ENCODE peak calls at places on chromosomes 16 and 17, in ten cellular contexts. One of them, this sample, is unnamed.

GRCh38 chr17:20224379-20224778 is 215.2 kb downstream of the SPECC1 start:
- DNase-seq in cardiac muscle cell: no peak
- DNase-seq in adipocyte: no peak
- DNase-seq in cardiac fibroblast: no peak
- DNase-seq in NCI-H774: no peak
- DNase-seq in fibroblast of pulmonary artery: no peak
- DNase-seq in NCI-H2081: no peak
- DNase-seq in H4: no peak
- DNase-seq in NCI-H69: no peak
- DNase-seq in left ventricle myocardium inferior: no peak
- DNase-seq in this sample: no peak

GRCh38 chr16:378821-379182 is 3.0 kb downstream of the PGAP6 start:
- DNase-seq in cardiac muscle cell: no peak
- DNase-seq in adipocyte: no peak
- DNase-seq in cardiac fibroblast: no peak
- DNase-seq in NCI-H774: no peak
- DNase-seq in fibroblast of pulmonary artery: no peak
- DNase-seq in NCI-H2081: no peak
- DNase-seq in H4: no peak
- DNase-seq in NCI-H69: no peak
- DNase-seq in left ventricle myocardium inferior: no peak
- DNase-seq in this sample: no peak

GRCh38 chr17:56130030-56130429 is 23.2 kb upstream of the ANKFN1 start:
- DNase-seq in cardiac muscle cell: no peak
- DNase-seq in adipocyte: no peak
- DNase-seq in cardiac fibroblast: no peak
- DNase-seq in NCI-H774: no peak
- DNase-seq in fibroblast of pulmonary artery: no peak
- DNase-seq in NCI-H2081: no peak
- DNase-seq in H4: no peak
- DNase-seq in NCI-H69: peak; percentile 14
- DNase-seq in left ventricle myocardium inferior: no peak
- DNase-seq in this sample: no peak

GRCh38 chr17:81312624-81313325 is 17.7 kb upstream of the SLC38A10 start:
- DNase-seq in cardiac muscle cell: no peak
- DNase-seq in adipocyte: no peak
- DNase-seq in cardiac fibroblast: no peak
- DNase-seq in NCI-H774: no peak
- DNase-seq in fibroblast of pulmonary artery: no peak
- DNase-seq in NCI-H2081: no peak
- DNase-seq in H4: no peak
- DNase-seq in NCI-H69: no peak
- DNase-seq in left ventricle myocardium inferior: no peak
- DNase-seq in this sample: no peak

GRCh38 chr16:13143551-13143950 is 242.2 kb downstream of the SHISA9 start:
- DNase-seq in cardiac muscle cell: no peak
- DNase-seq in adipocyte: no peak
- DNase-seq in cardiac fibroblast: no peak
- DNase-seq in NCI-H774: no peak
- DNase-seq in fibroblast of pulmonary artery: no peak
- DNase-seq in NCI-H2081: no peak
- DNase-seq in H4: no peak
- DNase-seq in NCI-H69: no peak
- DNase-seq in left ventricle myocardium inferior: no peak
- DNase-seq in this sample: no peak

GRCh38 chr17:2057714-2058520 is 3.0 kb downstream of the HIC1 start:
- DNase-seq in cardiac muscle cell: peak; percentile 62
- DNase-seq in adipocyte: no peak
- DNase-seq in cardiac fibroblast: peak; percentile 46
- DNase-seq in NCI-H774: no peak
- DNase-seq in fibroblast of pulmonary artery: peak; percentile 59
- DNase-seq in NCI-H2081: no peak
- DNase-seq in H4: no peak
- DNase-seq in NCI-H69: no peak
- DNase-seq in left ventricle myocardium inferior: no peak
- DNase-seq in this sample: no peak

GRCh38 chr16:30009085-30009862 is 1.6 kb downstream of the DOC2A start:
- DNase-seq in cardiac muscle cell: no peak
- DNase-seq in adipocyte: no peak
- DNase-seq in cardiac fibroblast: no peak
- DNase-seq in NCI-H774: no peak
- DNase-seq in fibroblast of pulmonary artery: no peak
- DNase-seq in NCI-H2081: no peak
- DNase-seq in H4: no peak
- DNase-seq in NCI-H69: no peak
- DNase-seq in left ventricle myocardium inferior: no peak
- DNase-seq in this sample: no peak

GRCh38 chr17:34241062-34241461 is 14.0 kb upstream of the CCL2 start:
- DNase-seq in cardiac muscle cell: peak; percentile 63
- DNase-seq in adipocyte: peak; percentile 43
- DNase-seq in cardiac fibroblast: peak; percentile 47
- DNase-seq in NCI-H774: no peak
- DNase-seq in fibroblast of pulmonary artery: peak; percentile 55
- DNase-seq in NCI-H2081: no peak
- DNase-seq in H4: no peak
- DNase-seq in NCI-H69: peak; percentile 8
- DNase-seq in left ventricle myocardium inferior: peak; percentile 87
- DNase-seq in this sample: no peak

GRCh38 chr16:4373909-4374742 is 2.5 kb downstream of the VASN start:
- DNase-seq in cardiac muscle cell: peak; percentile 99
- DNase-seq in adipocyte: peak; percentile 95
- DNase-seq in cardiac fibroblast: peak; percentile 99
- DNase-seq in NCI-H774: no peak
- DNase-seq in fibroblast of pulmonary artery: peak; percentile 96
- DNase-seq in NCI-H2081: no peak
- DNase-seq in H4: peak; percentile 76
- DNase-seq in NCI-H69: peak; percentile 51
- DNase-seq in left ventricle myocardium inferior: peak; percentile 68
- DNase-seq in this sample: peak; percentile 88

GRCh38 chr17:73705594-73705993 is 61.3 kb upstream of the SDK2 start:
- DNase-seq in cardiac muscle cell: peak; percentile 43
- DNase-seq in adipocyte: no peak
- DNase-seq in cardiac fibroblast: peak; percentile 13
- DNase-seq in NCI-H774: no peak
- DNase-seq in fibroblast of pulmonary artery: peak; percentile 7
- DNase-seq in NCI-H2081: no peak
- DNase-seq in H4: peak; percentile 72
- DNase-seq in NCI-H69: peak; percentile 38
- DNase-seq in left ventricle myocardium inferior: no peak
- DNase-seq in this sample: peak; percentile 40

GRCh38 chr17:28518132-28518531 is 12.0 kb downstream of the FOXN1 start:
- DNase-seq in cardiac muscle cell: no peak
- DNase-seq in adipocyte: no peak
- DNase-seq in cardiac fibroblast: no peak
- DNase-seq in NCI-H774: no peak
- DNase-seq in fibroblast of pulmonary artery: no peak
- DNase-seq in NCI-H2081: no peak
- DNase-seq in H4: no peak
- DNase-seq in NCI-H69: no peak
- DNase-seq in left ventricle myocardium inferior: no peak
- DNase-seq in this sample: no peak

GRCh38 chr17:21012736-21013135 is 30.1 kb downstream of the USP22 start:
- DNase-seq in cardiac muscle cell: no peak
- DNase-seq in adipocyte: no peak
- DNase-seq in cardiac fibroblast: no peak
- DNase-seq in NCI-H774: no peak
- DNase-seq in fibroblast of pulmonary artery: no peak
- DNase-seq in NCI-H2081: no peak
- DNase-seq in H4: no peak
- DNase-seq in NCI-H69: no peak
- DNase-seq in left ventricle myocardium inferior: no peak
- DNase-seq in this sample: no peak

GRCh38 chr17:34758316-34758715 is 178.9 kb downstream of the TMEM132E start:
- DNase-seq in cardiac muscle cell: no peak
- DNase-seq in adipocyte: no peak
- DNase-seq in cardiac fibroblast: no peak
- DNase-seq in NCI-H774: no peak
- DNase-seq in fibroblast of pulmonary artery: no peak
- DNase-seq in NCI-H2081: no peak
- DNase-seq in H4: no peak
- DNase-seq in NCI-H69: no peak
- DNase-seq in left ventricle myocardium inferior: no peak
- DNase-seq in this sample: no peak

GRCh38 chr16:71629617-71630016 is 3.6 kb downstream of the MARVELD3 start:
- DNase-seq in cardiac muscle cell: no peak
- DNase-seq in adipocyte: no peak
- DNase-seq in cardiac fibroblast: no peak
- DNase-seq in NCI-H774: no peak
- DNase-seq in fibroblast of pulmonary artery: no peak
- DNase-seq in NCI-H2081: peak; percentile 38
- DNase-seq in H4: no peak
- DNase-seq in NCI-H69: peak; percentile 62
- DNase-seq in left ventricle myocardium inferior: no peak
- DNase-seq in this sample: no peak

GRCh38 chr16:50326835-50327465 is 41.8 kb downstream of the BRD7 start:
- DNase-seq in cardiac muscle cell: peak; percentile 37
- DNase-seq in adipocyte: peak; percentile 52
- DNase-seq in cardiac fibroblast: peak; percentile 37
- DNase-seq in NCI-H774: no peak
- DNase-seq in fibroblast of pulmonary artery: peak; percentile 30
- DNase-seq in NCI-H2081: no peak
- DNase-seq in H4: no peak
- DNase-seq in NCI-H69: no peak
- DNase-seq in left ventricle myocardium inferior: no peak
- DNase-seq in this sample: peak; percentile 38

GRCh38 chr17:50272711-50273653 is 1.3 kb upstream of the TMEM92 start:
- DNase-seq in cardiac muscle cell: peak; percentile 64
- DNase-seq in adipocyte: peak; percentile 82
- DNase-seq in cardiac fibroblast: peak; percentile 56
- DNase-seq in NCI-H774: peak; percentile 12
- DNase-seq in fibroblast of pulmonary artery: peak; percentile 53
- DNase-seq in NCI-H2081: peak; percentile 29
- DNase-seq in H4: peak; percentile 43
- DNase-seq in NCI-H69: peak; percentile 71
- DNase-seq in left ventricle myocardium inferior: peak; percentile 58
- DNase-seq in this sample: peak; percentile 58

GRCh38 chr16:25140459-25140858 is 28.9 kb downstream of the LCMT1 start:
- DNase-seq in cardiac muscle cell: no peak
- DNase-seq in adipocyte: no peak
- DNase-seq in cardiac fibroblast: no peak
- DNase-seq in NCI-H774: no peak
- DNase-seq in fibroblast of pulmonary artery: no peak
- DNase-seq in NCI-H2081: no peak
- DNase-seq in H4: no peak
- DNase-seq in NCI-H69: no peak
- DNase-seq in left ventricle myocardium inferior: no peak
- DNase-seq in this sample: peak; percentile 34

GRCh38 chr16:2039286-2040030 is 8.2 kb downstream of the NTHL1 start:
- DNase-seq in cardiac muscle cell: peak; percentile 77
- DNase-seq in adipocyte: peak; percentile 96
- DNase-seq in cardiac fibroblast: peak; percentile 85
- DNase-seq in NCI-H774: peak; percentile 10
- DNase-seq in fibroblast of pulmonary artery: peak; percentile 73
- DNase-seq in NCI-H2081: no peak
- DNase-seq in H4: peak; percentile 90
- DNase-seq in NCI-H69: peak; percentile 47
- DNase-seq in left ventricle myocardium inferior: peak; percentile 91
- DNase-seq in this sample: peak; percentile 65

GRCh38 chr17:44761932-44762810 is 3.4 kb downstream of the ADAM11 start:
- DNase-seq in cardiac muscle cell: no peak
- DNase-seq in adipocyte: no peak
- DNase-seq in cardiac fibroblast: no peak
- DNase-seq in NCI-H774: no peak
- DNase-seq in fibroblast of pulmonary artery: no peak
- DNase-seq in NCI-H2081: no peak
- DNase-seq in H4: no peak
- DNase-seq in NCI-H69: no peak
- DNase-seq in left ventricle myocardium inferior: no peak
- DNase-seq in this sample: no peak

This sample was measured in brain microvascular endothelial cell.